ENCODE peak calls at places on chromosomes 2 and 18, in six cellular contexts. V is fibroblast of mammary gland; G is Ammon's horn; Z is activated T-cell treated with anti-CD3 and anti-CD28 coated beads, Interleukin-2, amount 50 U/mL, for 72 hours; Q is sciatic nerve; S is stimulated activated CD4-positive, alpha-beta T cell treated with anti-CD3 and anti-CD28 coated beads, TNF-alpha, amount 100 ng/mL, for 4 hours. P is an unnamed sample.

GRCh38 chr18:79853303-79853992 is 55.7 kb downstream of the KCNG2 start:
- DNase-seq in V (no peak), G (no peak), Z (no peak), Q (no peak), S (no peak), P (no peak)

GRCh38 chr18:3619222-3619621 is 169.2 kb downstream of the TGIF1 start:
- DNase-seq in V (no peak), G (no peak), Z (no peak), Q (no peak), S (no peak), P (no peak)

GRCh38 chr2:219687266-219687665 is 59.8 kb downstream of the SLC4A3 start:
- DNase-seq in V (peak; percentile 55), G (no peak), Z (no peak), Q (no peak), S (no peak), P (peak; percentile 44)

GRCh38 chr2:241849616-241850543 is 8.8 kb downstream of the PDCD1 start:
- DNase-seq in V (no peak), G (no peak), Z (no peak), Q (no peak), S (no peak), P (no peak)

GRCh38 chr2:218393750-218394290 is 5.8 kb upstream of the CTDSP1 start:
- DNase-seq in V (no peak), G (no peak), Z (no peak), Q (no peak), S (no peak), P (no peak)

GRCh38 chr2:206642075-206643025 is at the start of gene FAM237A:
- DNase-seq in V (peak; percentile 67), G (peak; percentile 17), Z (peak; percentile 19), Q (peak; percentile 55), S (no peak), P (peak; percentile 58)

GRCh38 chr18:48834421-48835011 is 116.2 kb downstream of the SMAD7 start:
- DNase-seq in V (peak; percentile 93), G (peak; percentile 72), Z (peak; percentile 78), Q (peak; percentile 77), S (peak; percentile 74), P (peak; percentile 93)

GRCh38 chr2:100278986-100279385 is 43.3 kb downstream of the LONRF2 start:
- DNase-seq in V (no peak), G (no peak), Z (no peak), Q (no peak), S (no peak), P (no peak)

GRCh38 chr18:7566587-7567486 is at the start of gene PTPRM:
- DNase-seq in V (peak; percentile 71), G (peak; percentile 79), Z (peak; percentile 77), Q (peak; percentile 91), S (peak; percentile 1), P (peak; percentile 81)

GRCh38 chr2:191643425-191643824 is 34.5 kb upstream of the NABP1 start:
- DNase-seq in V (no peak), G (no peak), Z (no peak), Q (no peak), S (no peak), P (no peak)

GRCh38 chr2:162477011-162477410 is 133.1 kb downstream of the GCA start:
- DNase-seq in V (no peak), G (no peak), Z (no peak), Q (no peak), S (no peak), P (peak; percentile 7)

P was measured in iris pigment epithelial cell.